ENCODE peak calls at places on chromosome 6, in eight cellular contexts. P is esophagus squamous epithelium, T is endothelial cell of umbilical vein, Q is heart left ventricle, R is ovary, E is prostate gland, K is uterus, S is right lobe of liver. O is an unnamed sample. For H3K36me3, the result is how much of the 10 kb centered on the place peaks cover.

GRCh38 chr6:165231581-165232276 is 77.7 kb downstream of the C6orf118 start:
- DNase-seq in Q (no peak), S (no peak), T (no peak), P (no peak), E (no peak), K (no peak), R (no peak), O (peak)

GRCh38 chr6:28742668-28743270 is 181.0 kb downstream of the TRIM27 start:
- DNase-seq in T (peak), S (no peak), R (no peak), K (no peak), E (no peak), P (no peak), Q (no peak), O (no peak)

GRCh38 chr6:28531479-28532128 is 5.9 kb downstream of the GPX5 start:
- DNase-seq in K (no peak), P (no peak), S (no peak), Q (no peak), E (no peak), T (no peak), R (no peak), O (no peak)

GRCh38 chr6:71476872-71477271 is 188.3 kb downstream of the OGFRL1 start:
- DNase-seq in T (no peak), R (no peak), Q (no peak), S (no peak), P (no peak), K (no peak), E (no peak), O (no peak)

GRCh38 chr6:46925563-46926253 is 4.0 kb upstream of the ADGRF5 start:
- DNase-seq in Q (no peak), S (no peak), K (peak), E (no peak), R (peak), T (peak), P (no peak), O (no peak)

GRCh38 chr6:30444451-30444742 is 44.9 kb upstream of the HLA-E start:
- DNase-seq in K (no peak), R (no peak), T (no peak), P (no peak), Q (no peak), E (no peak), S (no peak), O (no peak)

GRCh38 chr6:137776786-137777185 is 90.3 kb upstream of the TNFAIP3 start:
- DNase-seq in E (peak), P (no peak), S (no peak), R (no peak), K (no peak), T (peak), Q (no peak), O (no peak)

GRCh38 chr6:157263146-157263545 is 60.2 kb downstream of the TMEM242 start:
- DNase-seq in E (no peak), S (no peak), R (no peak), K (no peak), P (no peak), Q (no peak), T (peak), O (no peak)

GRCh38 chr6:42507901-42508300 is 55.9 kb upstream of the UBR2 start:
- DNase-seq in Q (no peak), T (no peak), K (no peak), E (no peak), P (no peak), R (no peak), S (no peak), O (no peak)

GRCh38 chr6:148389086-148389485 is 46.4 kb downstream of the SASH1 start:
- DNase-seq in R (no peak), P (no peak), S (no peak), T (no peak), K (no peak), Q (no peak), E (no peak), O (no peak)

GRCh38 chr6:33914519-33915120 is 110.8 kb upstream of the MLN start:
- DNase-seq in P (no peak), T (no peak), E (no peak), R (no peak), Q (peak), S (no peak), K (no peak), O (no peak)

GRCh38 chr6:135251416-135251815 is 70.3 kb downstream of the MYB start:
- DNase-seq in R (no peak), E (no peak), T (no peak), S (no peak), K (no peak), P (no peak), Q (no peak), O (no peak)

GRCh38 chr6:135256866-135257265 is 75.8 kb downstream of the MYB start:
- DNase-seq in E (no peak), K (no peak), R (no peak), T (no peak), P (no peak), Q (no peak), S (no peak), O (no peak)

GRCh38 chr6:135257641-135258405 is 76.7 kb downstream of the MYB start:
- DNase-seq in P (no peak), R (no peak), K (no peak), T (no peak), S (no peak), E (no peak), Q (no peak), O (no peak)

GRCh38 chr6:135251964-135252429 is 70.9 kb downstream of the MYB start:
- DNase-seq in K (no peak), T (no peak), E (no peak), S (no peak), Q (no peak), R (no peak), P (no peak), O (no peak)

DNA sequence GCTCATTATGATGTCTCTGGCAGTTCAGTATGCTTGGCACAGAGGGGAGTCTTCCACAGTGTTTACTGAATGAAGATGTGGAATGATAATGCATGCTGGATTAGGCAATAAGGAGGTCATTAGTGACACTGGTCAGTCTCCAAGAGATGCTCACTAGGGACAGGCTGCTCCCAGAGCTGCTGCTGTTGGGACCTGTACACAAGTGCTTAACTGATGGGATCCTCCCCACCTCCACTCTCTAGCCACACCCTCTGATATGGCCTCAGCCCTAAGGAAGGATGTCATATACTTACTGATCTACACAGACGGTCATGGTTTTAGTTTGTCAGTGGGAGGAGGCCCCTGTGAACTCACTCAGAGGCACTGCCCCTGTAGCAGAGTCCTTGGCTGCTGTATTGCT is 73.4 kb downstream of the MYB start:
- DNase-seq in K (no peak), S (no peak), T (no peak), R (no peak), E (no peak), P (no peak), Q (no peak), O (no peak)
- TF ChIP-seq POLR2A in K (no peak), S (no peak), T (no peak), R (no peak), E (no peak), P (no peak), Q (no peak), O (no peak)

GRCh38 chr6:120058410-120058809 is 708.8 kb upstream of the MAN1A1 start:
- DNase-seq in E (no peak), T (no peak), Q (no peak), K (no peak), R (no peak), P (no peak), S (no peak), O (no peak)

GRCh38 chr6:120055071-120055470 is 705.5 kb upstream of the MAN1A1 start:
- DNase-seq in T (no peak), R (no peak), Q (no peak), E (no peak), P (no peak), S (no peak), K (no peak), O (no peak)

DNA sequence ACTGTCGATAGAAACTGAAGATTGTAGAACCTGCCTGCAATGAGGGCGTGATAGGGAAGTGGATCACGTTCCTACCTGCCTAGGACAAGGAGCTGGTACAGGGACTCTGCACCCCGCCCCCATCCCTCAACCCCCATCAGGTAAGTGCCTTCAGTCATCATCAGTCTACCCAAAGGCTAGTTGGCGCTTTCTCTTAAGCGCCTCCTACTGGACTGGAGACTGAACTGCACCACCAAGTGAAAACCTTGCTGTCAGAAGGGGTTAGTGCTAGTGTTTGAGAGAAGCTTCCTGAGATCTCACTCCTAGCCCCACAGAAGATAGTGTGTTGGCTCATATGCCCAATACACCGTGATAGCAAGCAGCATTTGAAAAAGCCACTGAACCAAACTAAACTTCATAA is 706.5 kb upstream of the MAN1A1 start:
- DNase-seq in Q (no peak), R (no peak), T (no peak), E (no peak), S (no peak), P (no peak), K (no peak), O (no peak)
- TF ChIP-seq CTCF in Q (peak), R (no peak), T (no peak), E (no peak), S (peak), P (peak), K (no peak), O (no peak)

GRCh38 chr6:32183030-32183429 is 1.0 kb downstream of the AGER start:
- DNase-seq in K (no peak), Q (no peak), P (no peak), E (no peak), T (no peak), S (no peak), R (no peak), O (no peak)
- H3K36me3 ChIP-seq in K (under half), Q (half or more), P (half or more), E (under half), T (under half), S (under half), R (under half), O (under half)

DNA sequence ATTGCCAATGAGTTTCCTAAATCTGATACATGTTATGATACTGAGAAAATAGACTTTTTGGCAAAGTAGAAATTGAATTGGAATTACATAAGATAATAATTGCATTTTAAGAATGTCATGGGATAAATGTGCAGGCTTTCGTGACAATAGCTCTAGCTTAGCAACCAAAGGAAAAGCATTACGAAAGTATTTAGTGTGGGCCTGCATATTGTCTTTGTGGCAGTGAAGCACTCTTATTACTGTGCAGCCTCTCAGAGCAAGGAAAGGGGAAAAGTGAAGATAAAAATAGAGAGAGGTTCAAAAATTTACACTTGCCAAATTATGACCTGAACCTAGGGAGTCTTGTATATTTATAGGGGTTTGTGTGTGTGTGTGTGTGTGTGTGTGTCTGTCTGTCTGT is 12.6 kb upstream of the DEFB113 start:
- DNase-seq in S (no peak), P (no peak), E (no peak), R (no peak), T (no peak), Q (no peak), K (no peak), O (no peak)
- TF ChIP-seq POLR2A in S (no peak), P (no peak), E (no peak), R (no peak), T (no peak), Q (no peak), K (no peak), O (no peak)

GRCh38 chr6:41411961-41412360 is 76.6 kb downstream of the NCR2 start:
- DNase-seq in E (no peak), P (no peak), R (no peak), T (no peak), Q (no peak), K (no peak), S (no peak), O (no peak)
- TF ChIP-seq CTCF in E (no peak), P (no peak), R (no peak), T (no peak), Q (no peak), K (no peak), S (no peak), O (no peak)

GRCh38 chr6:11718031-11718430 is 60.6 kb downstream of the ADTRP start:
- DNase-seq in T (no peak), P (no peak), E (no peak), Q (no peak), K (no peak), S (no peak), R (no peak), O (no peak)
- H3K36me3 ChIP-seq in T (under half), P (under half), E (under half), Q (under half), K (under half), S (under half), R (under half), O (under half)

DNA sequence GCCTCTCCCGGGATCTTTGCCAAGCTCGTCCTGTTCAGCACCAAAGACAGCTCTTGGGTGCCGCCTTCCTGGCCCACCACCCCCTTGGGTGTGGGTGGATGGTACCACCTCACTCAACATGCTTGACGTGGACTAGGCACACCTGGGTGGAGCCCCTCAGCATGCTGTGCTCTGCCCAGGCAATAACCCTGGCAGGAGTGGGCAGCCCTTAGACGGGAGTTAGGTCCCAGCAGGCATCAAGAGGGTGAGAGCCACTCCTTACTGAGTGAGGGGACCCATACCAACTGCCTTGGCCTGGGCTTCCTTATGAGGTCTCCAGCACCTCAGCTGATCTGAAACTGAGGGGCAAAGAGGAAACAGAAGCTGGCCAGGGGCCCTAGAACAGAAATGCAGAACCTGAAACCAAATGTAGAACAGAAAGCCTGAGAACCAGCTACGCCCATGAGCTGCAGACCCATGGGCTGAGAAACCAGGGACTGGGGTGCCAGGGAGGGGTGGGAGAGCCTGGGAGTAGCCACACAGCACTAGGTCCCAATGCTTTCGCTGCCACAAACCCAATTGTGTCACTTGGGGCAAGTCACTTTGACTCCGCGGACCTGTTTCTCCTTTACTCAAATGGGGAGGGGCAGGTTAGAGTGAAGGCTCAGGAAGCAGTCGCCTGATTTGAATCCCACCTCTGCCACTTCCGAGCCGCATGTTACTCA is 2.0 kb downstream of the FGD2 start:
- DNase-seq in T (no peak), E (no peak), R (no peak), Q (no peak), P (no peak), S (no peak), K (no peak), O (no peak)
- TF ChIP-seq POLR2A in T (no peak), E (no peak), R (no peak), Q (no peak), P (peak), S (peak), K (no peak), O (no peak)

DNA sequence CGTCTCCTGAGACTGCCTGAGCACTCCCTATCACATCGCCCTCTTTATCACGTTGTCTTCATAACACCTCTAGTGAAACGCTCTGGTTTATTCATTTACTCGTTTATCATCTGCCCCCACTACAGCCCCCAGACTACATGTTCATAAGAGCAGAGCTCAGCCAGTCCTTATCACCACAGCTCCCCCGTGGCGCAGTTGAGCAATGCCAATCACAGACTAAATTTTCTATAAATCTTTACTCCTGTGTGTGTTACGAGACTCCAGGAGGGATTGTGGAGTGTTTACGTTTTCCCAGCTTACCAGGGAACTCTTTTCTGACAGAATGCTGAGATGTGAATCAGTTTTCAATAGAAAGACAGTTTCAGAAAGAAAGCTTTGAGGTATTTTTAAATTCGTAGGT is 316.3 kb downstream of the ADGRB3 start:
- DNase-seq in S (no peak), P (no peak), E (no peak), T (no peak), R (no peak), Q (no peak), K (no peak), O (no peak)
- TF ChIP-seq CTCF in S (no peak), P (no peak), E (no peak), T (no peak), R (no peak), Q (no peak), K (no peak), O (no peak)

DNA sequence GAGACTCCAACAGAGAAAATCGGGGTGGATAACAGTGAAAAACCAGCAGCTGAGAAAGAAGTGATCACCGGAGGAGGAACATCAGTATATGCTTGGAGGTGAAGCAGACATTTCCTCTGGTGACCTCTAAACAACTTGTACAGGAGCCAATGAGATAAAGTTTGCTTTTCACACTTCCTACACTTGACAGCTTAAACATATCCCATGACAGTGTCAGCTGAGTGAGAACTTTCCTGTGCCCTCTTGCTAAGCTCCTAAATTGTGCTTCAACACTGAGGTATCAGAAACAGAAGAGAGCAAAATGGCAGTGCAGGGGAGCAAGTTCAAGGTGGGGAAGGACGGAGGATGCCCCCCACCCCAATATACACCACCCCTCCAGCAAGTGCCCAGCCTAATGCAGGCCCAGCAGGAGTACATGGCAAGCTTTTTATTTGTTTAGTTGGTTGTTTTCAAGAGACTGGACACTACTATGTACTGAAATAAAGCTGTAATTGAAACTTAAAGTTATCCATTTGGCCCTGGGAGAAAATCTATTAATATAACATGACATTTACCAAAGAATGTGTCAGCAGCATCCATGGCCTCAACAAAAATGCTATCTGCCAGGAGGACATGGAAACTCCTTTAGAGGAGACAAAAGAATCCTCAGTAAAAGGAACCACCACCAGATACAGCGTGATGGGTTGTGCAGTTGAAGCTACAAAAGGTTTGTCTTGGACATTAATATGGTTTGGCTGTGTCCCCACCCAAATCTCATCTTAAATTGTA is 540.2 kb downstream of the PRKN start:
- DNase-seq in T (no peak), P (no peak), R (no peak), E (no peak), K (no peak), S (no peak), Q (no peak), O (no peak)
- H3K36me3 ChIP-seq in T (under half), P (under half), R (under half), E (under half), K (under half), S (under half), Q (under half), O (under half)

DNA sequence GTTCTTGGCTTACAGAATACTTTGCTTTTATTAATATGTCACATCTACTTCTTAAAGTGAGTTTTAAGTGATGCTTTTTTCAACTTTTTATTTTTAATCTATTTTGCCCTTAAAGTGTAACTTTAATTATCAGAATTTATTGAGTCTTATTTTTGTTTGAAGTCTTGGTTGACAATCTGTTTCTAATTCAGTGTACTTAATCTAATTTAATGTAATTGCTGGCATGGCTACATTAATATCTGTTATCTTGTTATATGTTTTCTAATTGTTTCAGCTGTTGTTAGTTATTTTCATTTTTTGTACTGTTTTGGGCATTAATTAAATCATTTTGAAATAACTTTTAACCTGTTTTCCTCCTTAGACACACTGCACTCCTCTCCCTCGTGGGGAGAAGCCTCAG is 558.7 kb upstream of the EYS start:
- DNase-seq in Q (no peak), R (no peak), S (no peak), T (no peak), E (no peak), P (no peak), K (no peak), O (no peak)
- TF ChIP-seq POLR2A in Q (no peak), R (no peak), S (no peak), T (no peak), E (no peak), P (no peak), K (no peak), O (no peak)

O was measured in gastrocnemius medialis.